ENCODE peak calls at places on chromosomes 4 and X, in nine cellular contexts. M, L, J, U, F, A, R, G and W are unnamed samples.

GRCh38 chr4:179292443-179292842 is 1850.2 kb upstream of the AGA start:
- DNase-seq in R (no peak), L (no peak), A (no peak), F (no peak), J (no peak), U (no peak), G (no peak), M (no peak), W (no peak)

GRCh38 chr4:173529505-173530325 is at the start of gene HAND2:
- DNase-seq in R (no peak), G (no peak), J (no peak), M (peak; percentile 20), F (no peak), U (peak; percentile 12), L (peak; percentile 91), A (peak; percentile 99), W (peak; percentile 24)

GRCh38 chr4:169745291-169745690 is 12.5 kb downstream of the HPF1 start:
- DNase-seq in G (no peak), J (no peak), M (no peak), F (no peak), L (no peak), R (no peak), U (no peak), A (peak; percentile 42), W (no peak)

GRCh38 chr4:104465201-104465600 is 29.5 kb downstream of the CXXC4 start:
- DNase-seq in L (no peak), M (no peak), G (no peak), U (no peak), A (peak; percentile 68), F (no peak), R (peak; percentile 23), J (no peak), W (no peak)

GRCh38 chr4:123453006-123453685 is 56.6 kb downstream of the SPRY1 start:
- DNase-seq in G (no peak), R (no peak), J (no peak), U (no peak), A (peak; percentile 15), F (no peak), L (no peak), M (no peak), W (no peak)

GRCh38 chrX:1390621-1391369 is 1.1 kb downstream of the SLC25A6 start:
- DNase-seq in M (no peak), F (no peak), L (peak; percentile 34), J (peak; percentile 58), G (no peak), U (no peak), R (no peak), A (no peak), W (no peak)

GRCh38 chr4:158782539-158783360 is 13.9 kb downstream of the FNIP2 start:
- DNase-seq in U (no peak), F (no peak), J (no peak), G (no peak), A (peak; percentile 56), M (no peak), R (no peak), L (no peak), W (no peak)

GRCh38 chr4:76756416-76756815 is 141.5 kb downstream of the SOWAHB start:
- DNase-seq in U (no peak), A (no peak), G (no peak), J (no peak), R (no peak), F (no peak), L (no peak), M (no peak), W (no peak)

GRCh38 chr4:52425751-52426326 is 233.3 kb downstream of the USP46 start:
- DNase-seq in G (no peak), F (no peak), A (no peak), M (peak; percentile 56), U (no peak), J (no peak), L (no peak), R (no peak), W (peak; percentile 92)

GRCh38 chr4:113292371-113293042 is 243.1 kb downstream of the ANK2 start:
- DNase-seq in R (peak; percentile 89), G (no peak), J (no peak), F (no peak), A (peak; percentile 79), U (no peak), L (peak; percentile 38), M (no peak), W (no peak)

GRCh38 chr4:99447079-99447478 is 11.9 kb upstream of the ADH7 start:
- DNase-seq in A (peak; percentile 61), M (no peak), U (no peak), J (no peak), R (peak; percentile 7), G (no peak), F (no peak), L (no peak), W (no peak)

GRCh38 chr4:123856689-123857545 is 460.3 kb downstream of the SPRY1 start:
- DNase-seq in R (peak; percentile 18), U (no peak), L (peak; percentile 70), F (no peak), G (no peak), M (no peak), A (peak; percentile 50), J (no peak), W (no peak)

GRCh38 chrX:109283870-109284269 is 198.0 kb downstream of the GUCY2F start:
- DNase-seq in L (no peak), U (no peak), M (no peak), R (no peak), G (no peak), A (no peak), J (no peak), F (no peak), W (no peak)

GRCh38 chr4:55397024-55397520 is 1.3 kb downstream of the TMEM165 start:
- DNase-seq in R (no peak), M (no peak), G (no peak), U (no peak), L (peak; percentile 42), F (no peak), A (peak; percentile 23), J (no peak), W (no peak)

GRCh38 chr4:7650606-7651400 is 216.1 kb upstream of the PSAPL1 start:
- DNase-seq in U (no peak), M (no peak), G (no peak), L (no peak), F (no peak), A (peak; percentile 37), R (no peak), J (peak; percentile 60), W (no peak)

GRCh38 chr4:151743128-151743854 is 17.5 kb downstream of the GATB start:
- DNase-seq in G (no peak), M (no peak), F (no peak), U (no peak), L (no peak), R (no peak), A (no peak), J (no peak), W (no peak)

GRCh38 chr4:40455340-40455902 is 120.3 kb downstream of the CHRNA9 start:
- DNase-seq in F (no peak), J (peak; percentile 75), G (no peak), R (no peak), U (no peak), M (no peak), A (no peak), L (no peak), W (no peak)

GRCh38 chr4:181548873-181549541 is 694.2 kb upstream of the TENM3 start:
- DNase-seq in A (peak; percentile 21), U (no peak), R (no peak), L (no peak), F (no peak), J (no peak), G (no peak), M (no peak), W (no peak)

GRCh38 chrX:3184176-3184930 is 143.1 kb downstream of the ARSF start:
- DNase-seq in R (no peak), F (no peak), L (no peak), G (no peak), A (peak; percentile 96), J (no peak), M (no peak), U (peak; percentile 82), W (no peak)

GRCh38 chr4:32831104-32831503 is 2110.9 kb downstream of the PCDH7 start:
- DNase-seq in F (no peak), G (no peak), A (no peak), R (no peak), M (no peak), L (no peak), J (no peak), U (no peak), W (no peak)

GRCh38 chrX:16671005-16671404 is 21.0 kb downstream of the S100G start:
- DNase-seq in L (no peak), A (peak; percentile 68), F (no peak), G (no peak), J (no peak), M (no peak), U (no peak), R (peak; percentile 75), W (no peak)

GRCh38 chr4:186027405-186027804 is 41.6 kb upstream of the TLR3 start:
- DNase-seq in M (no peak), A (no peak), J (no peak), U (no peak), R (no peak), G (no peak), F (no peak), L (no peak), W (no peak)

GRCh38 chr4:613126-613525 is 12.2 kb upstream of the PDE6B start:
- DNase-seq in A (no peak), M (no peak), U (no peak), G (no peak), F (no peak), L (no peak), J (no peak), R (no peak), W (no peak)

GRCh38 chr4:8061573-8061972 is 97.0 kb downstream of the ABLIM2 start:
- DNase-seq in R (no peak), U (no peak), J (no peak), M (no peak), F (no peak), A (no peak), G (no peak), L (no peak), W (no peak)

GRCh38 chr4:115781528-115782146 is 668.2 kb upstream of the NDST4 start:
- DNase-seq in R (peak; percentile 18), M (no peak), U (no peak), G (no peak), A (no peak), F (no peak), L (no peak), J (no peak), W (no peak)